ENCODE peak calls at places on chromosomes 2 and 18, in four cellular contexts. U is heart right ventricle, D is IMR-90, F is left ventricle myocardium inferior. V is an unnamed sample. For H3K36me3, the result is how much of the 10 kb centered on the place peaks cover.

GRCh38 chr2:220451438-220451837 is 824.0 kb downstream of the SLC4A3 start:
- DNase-seq in D (no peak), U (no peak), F (no peak), V (no peak)

GRCh38 chr18:9731380-9731779 is 23.3 kb downstream of the RAB31 start:
- DNase-seq in F (no peak), U (no peak), D (peak), V (no peak)

GRCh38 chr18:22110482-22110924 is 58.9 kb upstream of the GATA6 start:
- DNase-seq in U (no peak), D (no peak), F (no peak), V (no peak)

GRCh38 chr2:150878347-150878746 is 383.3 kb downstream of the RBM43 start:
- DNase-seq in U (no peak), F (no peak), D (peak), V (no peak)

GRCh38 chr18:43322133-43322532 is 44.8 kb upstream of the SYT4 start:
- DNase-seq in F (no peak), U (no peak), D (no peak), V (no peak)

GRCh38 chr2:11343626-11344341 is 652 bp downstream of the ROCK2 start:
- DNase-seq in U (peak), D (peak), F (peak), V (peak)

GRCh38 chr2:136670-137069 is 90.4 kb upstream of the FAM110C start:
- DNase-seq in U (no peak), D (no peak), F (no peak), V (no peak)

GRCh38 chr2:240124651-240125030 is 11.5 kb downstream of the COPS9 start:
- DNase-seq in U (no peak), D (no peak), F (no peak), V (no peak)

GRCh38 chr2:149679286-149679685 is 91.7 kb upstream of the MMADHC start:
- DNase-seq in F (no peak), D (peak), U (no peak), V (no peak)

GRCh38 chr2:240930631-240931318 is 24.6 kb downstream of the CROCC2 start:
- DNase-seq in D (no peak), U (no peak), F (peak), V (peak)

GRCh38 chr18:48918156-48918555 is 32.6 kb downstream of the SMAD7 start:
- DNase-seq in F (no peak), U (no peak), D (no peak), V (no peak)

GRCh38 chr18:48919547-48919946 is 31.2 kb downstream of the SMAD7 start:
- DNase-seq in F (no peak), D (no peak), U (no peak), V (no peak)

GRCh38 chr18:48917579-48918101 is 33.1 kb downstream of the SMAD7 start:
- DNase-seq in F (no peak), D (no peak), U (no peak), V (no peak)

GRCh38 chr18:48920408-48921038 is 30.2 kb downstream of the SMAD7 start:
- DNase-seq in F (no peak), U (no peak), D (no peak), V (no peak)

GRCh38 chr18:48918660-48919415 is 31.9 kb downstream of the SMAD7 start:
- DNase-seq in D (no peak), F (no peak), U (no peak), V (no peak)
- TF ChIP-seq CTCF in D (no peak), F (no peak), U (no peak), V (no peak)

DNA sequence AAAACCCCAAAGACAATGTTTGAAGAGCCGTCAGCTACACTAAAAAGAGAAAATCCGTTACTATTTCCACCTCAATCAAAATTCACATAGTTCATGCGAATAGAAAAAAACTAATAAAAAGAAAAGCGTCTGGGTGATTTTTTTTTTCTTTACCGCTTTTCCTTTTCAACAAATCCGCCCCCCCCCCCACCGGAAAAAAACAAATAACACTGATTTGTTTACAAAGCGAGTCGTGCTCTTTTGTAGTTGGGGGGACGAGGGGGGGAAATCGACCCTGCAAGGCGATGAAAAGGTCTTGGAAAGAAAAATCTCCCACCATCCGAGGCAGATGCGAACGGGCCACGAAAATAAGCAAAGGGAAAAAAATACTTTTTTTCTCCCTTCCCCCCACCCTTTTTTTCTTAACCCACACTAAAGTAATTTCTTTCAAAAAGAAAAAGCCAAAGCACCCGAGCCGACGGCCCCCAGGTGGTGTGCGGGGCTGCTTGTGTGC is 640 bp downstream of the ZNF521 start:
- DNase-seq in D (peak), F (no peak), U (no peak), V (peak)
- H3K27ac ChIP-seq in D (peak), F (peak), U (peak), V (peak)

DNA sequence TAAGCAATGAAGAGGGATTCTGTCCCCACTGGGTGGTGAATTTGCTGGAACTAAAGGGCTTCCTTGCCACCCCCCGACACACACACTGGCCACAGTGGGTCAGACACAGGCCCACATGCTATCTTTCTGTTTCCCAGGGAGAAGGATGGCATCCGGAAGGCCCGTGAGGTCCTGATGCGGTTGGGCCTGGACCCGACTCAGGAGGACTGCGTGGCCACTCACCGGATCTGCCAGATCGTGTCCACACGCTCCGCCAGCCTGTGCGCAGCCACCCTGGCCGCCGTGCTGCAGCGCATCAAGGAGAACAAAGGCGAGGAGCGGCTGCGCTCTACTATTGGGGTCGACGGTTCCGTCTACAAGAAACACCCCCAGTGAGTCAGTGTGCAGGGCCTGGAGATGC is 44.6 kb downstream of the HK2 start:
- DNase-seq in F (no peak), D (no peak), U (no peak), V (no peak)
- H3K36me3 ChIP-seq in F (under half), D (half or more), U (under half), V (half or more)

GRCh38 chr2:213216461-213216860 is 65.0 kb upstream of the IKZF2 start:
- DNase-seq in U (no peak), D (peak), F (no peak), V (no peak)

GRCh38 chr2:213221962-213222361 is 62.3 kb upstream of the SPAG16 start:
- DNase-seq in D (no peak), F (no peak), U (no peak), V (no peak)

GRCh38 chr2:213224366-213224765 is 59.9 kb upstream of the SPAG16 start:
- DNase-seq in U (no peak), F (no peak), D (no peak), V (no peak)

GRCh38 chr2:213219816-213220215 is 64.4 kb upstream of the SPAG16 start:
- DNase-seq in F (no peak), U (no peak), D (peak), V (no peak)

GRCh38 chr2:213220967-213221603 is 63.2 kb upstream of the SPAG16 start:
- DNase-seq in U (no peak), F (no peak), D (no peak), V (no peak)
- TF ChIP-seq CTCF in U (no peak), F (no peak), D (no peak), V (no peak)

V was measured in colonic mucosa.